ENCODE peak calls at places on chromosome 17, in eight cellular contexts. One of them, this sample, is unnamed.

GRCh38 chr17:36768355-36768754 is 167.0 kb downstream of the MRM1 start:
- DNase-seq in HCT116: no peak
- DNase-seq in activated B cell treated with CpG ODN at 0.5 μM for 24 hours: no peak
- DNase-seq in heart left ventricle: no peak
- DNase-seq in cardiac fibroblast: no peak
- DNase-seq in lower leg skin: no peak
- DNase-seq in heart right ventricle: no peak
- DNase-seq in adrenal gland: no peak
- DNase-seq in this sample: no peak

GRCh38 chr17:16491703-16492612 is at the start of gene LRRC75A:
- DNase-seq in HCT116: no peak
- DNase-seq in heart left ventricle: peak
- DNase-seq in heart right ventricle: peak
- DNase-seq in cardiac fibroblast: peak
- DNase-seq in adrenal gland: peak
- DNase-seq in lower leg skin: no peak
- DNase-seq in activated B cell treated with CpG ODN at 0.5 μM for 24 hours: peak
- DNase-seq in this sample: peak

GRCh38 chr17:59706900-59707181 is 389 bp downstream of the PTRH2 start:
- DNase-seq in HCT116: no peak
- DNase-seq in heart right ventricle: no peak
- DNase-seq in activated B cell treated with CpG ODN at 0.5 μM for 24 hours: no peak
- DNase-seq in adrenal gland: no peak
- DNase-seq in lower leg skin: no peak
- DNase-seq in heart left ventricle: no peak
- DNase-seq in cardiac fibroblast: no peak
- DNase-seq in this sample: peak

GRCh38 chr17:5419959-5420653 is at the start of gene RPAIN:
- DNase-seq in lower leg skin: peak
- DNase-seq in cardiac fibroblast: peak
- DNase-seq in heart right ventricle: peak
- DNase-seq in heart left ventricle: peak
- DNase-seq in activated B cell treated with CpG ODN at 0.5 μM for 24 hours: peak
- DNase-seq in adrenal gland: peak
- DNase-seq in HCT116: peak
- DNase-seq in this sample: peak

GRCh38 chr17:10758062-10758461 is 28.2 kb upstream of the TMEM220 start:
- DNase-seq in activated B cell treated with CpG ODN at 0.5 μM for 24 hours: no peak
- DNase-seq in lower leg skin: peak
- DNase-seq in heart left ventricle: no peak
- DNase-seq in cardiac fibroblast: no peak
- DNase-seq in heart right ventricle: no peak
- DNase-seq in HCT116: no peak
- DNase-seq in adrenal gland: no peak
- DNase-seq in this sample: no peak

GRCh38 chr17:4584125-4584834 is at the start of gene SMTNL2:
- DNase-seq in cardiac fibroblast: no peak
- DNase-seq in activated B cell treated with CpG ODN at 0.5 μM for 24 hours: peak
- DNase-seq in HCT116: no peak
- DNase-seq in adrenal gland: no peak
- DNase-seq in heart left ventricle: peak
- DNase-seq in lower leg skin: no peak
- DNase-seq in heart right ventricle: peak
- DNase-seq in this sample: no peak

GRCh38 chr17:27376637-27377547 is 79.4 kb upstream of the KSR1 start:
- DNase-seq in activated B cell treated with CpG ODN at 0.5 μM for 24 hours: no peak
- DNase-seq in heart right ventricle: no peak
- DNase-seq in cardiac fibroblast: peak
- DNase-seq in heart left ventricle: no peak
- DNase-seq in adrenal gland: peak
- DNase-seq in HCT116: peak
- DNase-seq in lower leg skin: peak
- DNase-seq in this sample: no peak

GRCh38 chr17:57114085-57114673 is 29.1 kb downstream of the AKAP1 start:
- DNase-seq in HCT116: no peak
- DNase-seq in heart right ventricle: peak
- DNase-seq in activated B cell treated with CpG ODN at 0.5 μM for 24 hours: peak
- DNase-seq in heart left ventricle: no peak
- DNase-seq in cardiac fibroblast: no peak
- DNase-seq in adrenal gland: peak
- DNase-seq in lower leg skin: peak
- DNase-seq in this sample: peak

DNA sequence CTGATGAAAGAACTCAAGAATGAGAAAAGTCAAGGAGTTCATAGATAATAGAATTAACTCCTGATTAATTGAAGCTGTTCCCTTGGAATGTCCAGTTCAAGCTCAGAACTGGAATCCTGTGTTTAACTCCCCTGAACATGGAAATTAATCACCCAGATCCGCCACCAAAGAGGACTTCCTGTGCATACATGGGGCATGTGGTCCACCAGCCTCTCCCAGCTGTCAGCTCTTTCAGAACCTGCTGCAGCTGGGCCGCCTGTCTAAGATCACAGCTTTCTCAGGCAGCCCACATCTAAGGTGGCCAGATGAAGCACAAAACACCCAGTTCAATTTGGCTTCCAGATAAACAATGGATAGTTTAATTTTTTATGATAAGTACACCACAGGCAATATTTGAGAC is 203.7 kb upstream of the COX10 start:
- DNase-seq in heart left ventricle: no peak
- DNase-seq in lower leg skin: no peak
- DNase-seq in HCT116: no peak
- DNase-seq in adrenal gland: peak
- DNase-seq in cardiac fibroblast: no peak
- DNase-seq in activated B cell treated with CpG ODN at 0.5 μM for 24 hours: no peak
- DNase-seq in heart right ventricle: no peak
- DNase-seq in this sample: no peak
- TF ChIP-seq CTCF in heart left ventricle: no peak
- TF ChIP-seq CTCF in lower leg skin: no peak
- TF ChIP-seq CTCF in HCT116: no peak
- TF ChIP-seq CTCF in adrenal gland: no peak
- TF ChIP-seq CTCF in cardiac fibroblast: no peak
- TF ChIP-seq CTCF in activated B cell treated with CpG ODN at 0.5 μM for 24 hours: no peak
- TF ChIP-seq CTCF in heart right ventricle: no peak
- TF ChIP-seq CTCF in this sample: no peak

GRCh38 chr17:82616021-82616703 is 32.1 kb downstream of the WDR45B start:
- DNase-seq in HCT116: no peak
- DNase-seq in cardiac fibroblast: no peak
- DNase-seq in activated B cell treated with CpG ODN at 0.5 μM for 24 hours: no peak
- DNase-seq in lower leg skin: no peak
- DNase-seq in heart right ventricle: no peak
- DNase-seq in heart left ventricle: no peak
- DNase-seq in adrenal gland: no peak
- DNase-seq in this sample: no peak

GRCh38 chr17:82614095-82614631 is 34.1 kb downstream of the WDR45B start:
- DNase-seq in HCT116: no peak
- DNase-seq in activated B cell treated with CpG ODN at 0.5 μM for 24 hours: no peak
- DNase-seq in lower leg skin: no peak
- DNase-seq in heart left ventricle: no peak
- DNase-seq in adrenal gland: no peak
- DNase-seq in heart right ventricle: no peak
- DNase-seq in cardiac fibroblast: no peak
- DNase-seq in this sample: no peak

GRCh38 chr17:82613283-82614094 is 34.8 kb downstream of the WDR45B start:
- DNase-seq in heart left ventricle: peak
- DNase-seq in lower leg skin: no peak
- DNase-seq in activated B cell treated with CpG ODN at 0.5 μM for 24 hours: no peak
- DNase-seq in HCT116: no peak
- DNase-seq in heart right ventricle: no peak
- DNase-seq in cardiac fibroblast: no peak
- DNase-seq in adrenal gland: no peak
- DNase-seq in this sample: no peak

GRCh38 chr17:82619211-82619610 is 29.0 kb downstream of the WDR45B start:
- DNase-seq in HCT116: no peak
- DNase-seq in heart left ventricle: no peak
- DNase-seq in adrenal gland: no peak
- DNase-seq in heart right ventricle: no peak
- DNase-seq in activated B cell treated with CpG ODN at 0.5 μM for 24 hours: no peak
- DNase-seq in cardiac fibroblast: no peak
- DNase-seq in lower leg skin: no peak
- DNase-seq in this sample: no peak

DNA sequence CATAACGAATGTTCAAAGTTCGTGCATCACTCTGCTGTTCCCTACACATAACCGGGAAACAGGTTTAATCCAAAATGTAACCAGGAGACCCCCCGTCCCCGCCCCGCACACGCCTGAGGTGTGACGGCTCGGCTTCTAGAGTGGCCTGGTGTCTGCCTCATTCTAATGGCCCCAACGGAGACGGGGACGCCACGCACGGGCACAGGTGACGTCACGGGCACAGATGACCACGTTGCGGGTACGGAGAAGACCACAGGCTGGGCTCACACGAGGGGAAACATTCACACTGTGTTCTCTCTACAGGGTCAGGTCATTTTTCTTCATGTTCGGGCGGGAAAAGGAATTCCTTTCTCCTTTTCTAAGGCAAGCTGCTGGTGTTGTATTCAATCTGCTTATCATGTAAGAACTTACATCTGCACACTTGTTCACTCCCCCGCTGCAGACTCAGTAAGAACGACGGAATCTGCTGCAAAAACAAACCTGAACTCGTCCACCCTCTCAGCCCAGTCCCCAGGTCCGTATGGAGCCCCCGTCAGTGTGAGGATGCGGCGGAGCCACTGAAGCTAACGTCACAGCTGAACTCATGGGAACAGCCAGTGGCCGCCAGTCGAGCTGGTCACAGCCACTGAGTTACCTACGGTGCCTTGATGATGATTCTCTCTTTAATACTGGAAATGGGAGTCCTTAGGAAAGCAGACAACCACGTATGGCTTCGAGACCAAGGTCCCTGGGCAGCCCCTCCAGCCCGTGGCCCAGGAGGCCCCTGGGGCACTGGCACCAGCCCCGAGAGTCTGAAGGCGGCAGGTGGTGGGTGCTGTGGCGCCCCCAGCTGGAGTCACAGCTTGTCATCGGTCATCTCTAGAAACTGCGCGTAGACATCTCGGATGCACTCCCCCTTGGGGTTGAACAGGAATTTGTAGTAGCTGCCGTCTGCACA is 32.9 kb downstream of the WDR45B start:
- DNase-seq in activated B cell treated with CpG ODN at 0.5 μM for 24 hours: no peak
- DNase-seq in cardiac fibroblast: no peak
- DNase-seq in heart right ventricle: no peak
- DNase-seq in adrenal gland: no peak
- DNase-seq in heart left ventricle: no peak
- DNase-seq in HCT116: no peak
- DNase-seq in lower leg skin: no peak
- DNase-seq in this sample: no peak
- TF ChIP-seq CTCF in activated B cell treated with CpG ODN at 0.5 μM for 24 hours: no peak
- TF ChIP-seq CTCF in cardiac fibroblast: no peak
- TF ChIP-seq CTCF in heart right ventricle: no peak
- TF ChIP-seq CTCF in adrenal gland: no peak
- TF ChIP-seq CTCF in heart left ventricle: no peak
- TF ChIP-seq CTCF in HCT116: peak
- TF ChIP-seq CTCF in lower leg skin: no peak
- TF ChIP-seq CTCF in this sample: no peak

GRCh38 chr17:38815576-38816193 is 9.4 kb downstream of the CWC25 start:
- DNase-seq in adrenal gland: peak
- DNase-seq in cardiac fibroblast: peak
- DNase-seq in heart right ventricle: no peak
- DNase-seq in lower leg skin: no peak
- DNase-seq in heart left ventricle: no peak
- DNase-seq in activated B cell treated with CpG ODN at 0.5 μM for 24 hours: no peak
- DNase-seq in HCT116: no peak
- DNase-seq in this sample: no peak
- TF ChIP-seq CTCF in adrenal gland: no peak
- TF ChIP-seq CTCF in cardiac fibroblast: peak
- TF ChIP-seq CTCF in heart right ventricle: no peak
- TF ChIP-seq CTCF in lower leg skin: no peak
- TF ChIP-seq CTCF in heart left ventricle: no peak
- TF ChIP-seq CTCF in activated B cell treated with CpG ODN at 0.5 μM for 24 hours: no peak
- TF ChIP-seq CTCF in HCT116: peak
- TF ChIP-seq CTCF in this sample: no peak

GRCh38 chr17:28397275-28397674 is 8.7 kb downstream of the SLC46A1 start:
- DNase-seq in lower leg skin: no peak
- DNase-seq in activated B cell treated with CpG ODN at 0.5 μM for 24 hours: no peak
- DNase-seq in adrenal gland: no peak
- DNase-seq in heart right ventricle: no peak
- DNase-seq in heart left ventricle: no peak
- DNase-seq in cardiac fibroblast: no peak
- DNase-seq in HCT116: no peak
- DNase-seq in this sample: no peak
- TF ChIP-seq CTCF in lower leg skin: no peak
- TF ChIP-seq CTCF in activated B cell treated with CpG ODN at 0.5 μM for 24 hours: no peak
- TF ChIP-seq CTCF in adrenal gland: no peak
- TF ChIP-seq CTCF in heart right ventricle: no peak
- TF ChIP-seq CTCF in heart left ventricle: no peak
- TF ChIP-seq CTCF in cardiac fibroblast: no peak
- TF ChIP-seq CTCF in HCT116: no peak
- TF ChIP-seq CTCF in this sample: no peak

GRCh38 chr17:40456396-40456951 is 13.2 kb downstream of the IGFBP4 start:
- DNase-seq in adrenal gland: no peak
- DNase-seq in HCT116: no peak
- DNase-seq in heart left ventricle: peak
- DNase-seq in heart right ventricle: no peak
- DNase-seq in activated B cell treated with CpG ODN at 0.5 μM for 24 hours: no peak
- DNase-seq in cardiac fibroblast: peak
- DNase-seq in lower leg skin: no peak
- DNase-seq in this sample: no peak

GRCh38 chr17:40459646-40460584 is 16.7 kb downstream of the IGFBP4 start:
- DNase-seq in cardiac fibroblast: no peak
- DNase-seq in heart left ventricle: peak
- DNase-seq in HCT116: no peak
- DNase-seq in activated B cell treated with CpG ODN at 0.5 μM for 24 hours: no peak
- DNase-seq in heart right ventricle: no peak
- DNase-seq in lower leg skin: no peak
- DNase-seq in adrenal gland: no peak
- DNase-seq in this sample: no peak

GRCh38 chr17:40457369-40457768 is 14.1 kb downstream of the IGFBP4 start:
- DNase-seq in cardiac fibroblast: no peak
- DNase-seq in lower leg skin: no peak
- DNase-seq in HCT116: no peak
- DNase-seq in adrenal gland: no peak
- DNase-seq in heart left ventricle: no peak
- DNase-seq in activated B cell treated with CpG ODN at 0.5 μM for 24 hours: no peak
- DNase-seq in heart right ventricle: no peak
- DNase-seq in this sample: no peak

GRCh38 chr17:40458851-40459482 is 15.7 kb downstream of the IGFBP4 start:
- DNase-seq in HCT116: no peak
- DNase-seq in adrenal gland: no peak
- DNase-seq in activated B cell treated with CpG ODN at 0.5 μM for 24 hours: no peak
- DNase-seq in heart right ventricle: no peak
- DNase-seq in heart left ventricle: no peak
- DNase-seq in cardiac fibroblast: no peak
- DNase-seq in lower leg skin: no peak
- DNase-seq in this sample: no peak

GRCh38 chr17:40458001-40458791 is 14.9 kb downstream of the IGFBP4 start:
- DNase-seq in HCT116: no peak
- DNase-seq in heart left ventricle: no peak
- DNase-seq in heart right ventricle: peak
- DNase-seq in cardiac fibroblast: peak
- DNase-seq in activated B cell treated with CpG ODN at 0.5 μM for 24 hours: no peak
- DNase-seq in adrenal gland: no peak
- DNase-seq in lower leg skin: no peak
- DNase-seq in this sample: no peak
- TF ChIP-seq CTCF in HCT116: no peak
- TF ChIP-seq CTCF in heart left ventricle: no peak
- TF ChIP-seq CTCF in heart right ventricle: no peak
- TF ChIP-seq CTCF in cardiac fibroblast: no peak
- TF ChIP-seq CTCF in activated B cell treated with CpG ODN at 0.5 μM for 24 hours: no peak
- TF ChIP-seq CTCF in adrenal gland: no peak
- TF ChIP-seq CTCF in lower leg skin: no peak
- TF ChIP-seq CTCF in this sample: no peak

GRCh38 chr17:83189673-83190385 is 110.4 kb downstream of the METRNL start:
- DNase-seq in activated B cell treated with CpG ODN at 0.5 μM for 24 hours: no peak
- DNase-seq in lower leg skin: peak
- DNase-seq in heart left ventricle: peak
- DNase-seq in adrenal gland: no peak
- DNase-seq in heart right ventricle: no peak
- DNase-seq in cardiac fibroblast: peak
- DNase-seq in HCT116: no peak
- DNase-seq in this sample: no peak
- TF ChIP-seq CTCF in activated B cell treated with CpG ODN at 0.5 μM for 24 hours: no peak
- TF ChIP-seq CTCF in lower leg skin: no peak
- TF ChIP-seq CTCF in heart left ventricle: no peak
- TF ChIP-seq CTCF in adrenal gland: no peak
- TF ChIP-seq CTCF in heart right ventricle: no peak
- TF ChIP-seq CTCF in cardiac fibroblast: no peak
- TF ChIP-seq CTCF in HCT116: no peak
- TF ChIP-seq CTCF in this sample: no peak

This sample was measured in natural killer cell.